ENCODE peak calls at places on chromosomes 2 and 18, in eight cellular contexts. U is K562, A is IMR-90, M is A549, H is HCT116, C is SK-N-SH, S is H1, L is HepG2. B is an unnamed sample.

GRCh38 chr18:46723856-46724415 is 32.9 kb downstream of the ST8SIA5 start:
- DNase-seq in U (no peak), A (no peak), M (no peak), H (no peak), C (no peak), S (no peak), L (no peak), B (no peak)

GRCh38 chr2:20507166-20507692 is 60.4 kb downstream of the RHOB start:
- DNase-seq in U (no peak), A (peak; percentile 37), M (no peak), H (no peak), C (no peak), S (no peak), L (no peak), B (peak; percentile 62)

GRCh38 chr2:96546797-96547196 is 10.2 kb downstream of the ARID5A start:
- DNase-seq in U (no peak), A (no peak), M (no peak), H (no peak), C (no peak), S (no peak), L (no peak), B (no peak)

GRCh38 chr2:112593761-112594160 is 9.4 kb downstream of the CHCHD5 start:
- DNase-seq in U (no peak), A (no peak), M (no peak), H (no peak), C (no peak), S (no peak), L (no peak), B (no peak)

GRCh38 chr2:176496756-176497155 is 227.5 kb downstream of the MTX2 start:
- DNase-seq in U (no peak), A (no peak), M (no peak), H (no peak), C (no peak), S (no peak), L (no peak), B (no peak)

GRCh38 chr2:237258146-237258545 is 155.8 kb downstream of the COL6A3 start:
- DNase-seq in U (no peak), A (peak; percentile 55), M (no peak), H (no peak), C (no peak), S (no peak), L (no peak), B (no peak)

GRCh38 chr2:23574919-23575654 is 190.1 kb downstream of the KLHL29 start:
- DNase-seq in U (no peak), A (no peak), M (no peak), H (no peak), C (no peak), S (no peak), L (no peak), B (no peak)

GRCh38 chr2:113886479-113887383 is 3.2 kb upstream of the ACTR3 start:
- DNase-seq in U (no peak), A (peak; percentile 94), M (peak; percentile 68), H (no peak), C (no peak), S (no peak), L (peak; percentile 62), B (peak; percentile 98)

GRCh38 chr2:202831241-202831997 is 40.1 kb downstream of the ICA1L start:
- DNase-seq in U (peak; percentile 28), A (peak; percentile 61), M (peak; percentile 72), H (peak; percentile 61), C (peak; percentile 64), S (peak; percentile 53), L (peak; percentile 79), B (peak; percentile 61)

GRCh38 chr2:111634995-111635538 is 248.9 kb downstream of the ANAPC1 start:
- DNase-seq in U (no peak), A (no peak), M (no peak), H (no peak), C (peak; percentile 63), S (no peak), L (no peak), B (no peak)

GRCh38 chr2:41169744-41170143 is 717.9 kb upstream of the SLC8A1 start:
- DNase-seq in U (no peak), A (no peak), M (no peak), H (no peak), C (no peak), S (no peak), L (no peak), B (no peak)

GRCh38 chr2:235553291-235553690 is 59.4 kb downstream of the AGAP1 start:
- DNase-seq in U (no peak), A (no peak), M (peak; percentile 9), H (no peak), C (no peak), S (no peak), L (no peak), B (no peak)

GRCh38 chr2:181683518-181684453 is 3.5 kb upstream of the NEUROD1 start:
- DNase-seq in U (peak; percentile 25), A (peak; percentile 18), M (no peak), H (peak; percentile 16), C (peak; percentile 92), S (peak; percentile 78), L (no peak), B (no peak)

GRCh38 chr18:49082714-49083688 is 132.2 kb upstream of the SMAD7 start:
- DNase-seq in U (no peak), A (no peak), M (no peak), H (no peak), C (no peak), S (no peak), L (peak; percentile 25), B (no peak)

GRCh38 chr18:52394602-52395001 is 54.6 kb downstream of the DCC start:
- DNase-seq in U (no peak), A (no peak), M (no peak), H (no peak), C (no peak), S (no peak), L (no peak), B (peak; percentile 52)

GRCh38 chr2:101775092-101775491 is 77.6 kb downstream of the MAP4K4 start:
- DNase-seq in U (no peak), A (peak; percentile 67), M (no peak), H (no peak), C (no peak), S (no peak), L (no peak), B (no peak)

GRCh38 chr2:149540138-149540537 is 47.4 kb downstream of the MMADHC start:
- DNase-seq in U (no peak), A (no peak), M (no peak), H (no peak), C (no peak), S (no peak), L (no peak), B (no peak)

GRCh38 chr2:216535454-216535995 is 36.9 kb downstream of the RPL37A start:
- DNase-seq in U (no peak), A (peak; percentile 99), M (peak; percentile 11), H (no peak), C (no peak), S (no peak), L (peak; percentile 52), B (no peak)

GRCh38 chr18:7155092-7155491 is 37.5 kb upstream of the LAMA1 start:
- DNase-seq in U (no peak), A (no peak), M (no peak), H (no peak), C (no peak), S (no peak), L (no peak), B (no peak)

GRCh38 chr2:98913916-98914712 is 21.9 kb downstream of the CRACDL start:
- DNase-seq in U (no peak), A (no peak), M (no peak), H (no peak), C (no peak), S (no peak), L (no peak), B (no peak)

GRCh38 chr2:98911126-98911375 is 25.0 kb downstream of the CRACDL start:
- DNase-seq in U (no peak), A (no peak), M (no peak), H (no peak), C (no peak), S (peak; percentile 32), L (no peak), B (no peak)

GRCh38 chr2:98911376-98912154 is 24.5 kb downstream of the CRACDL start:
- DNase-seq in U (no peak), A (peak; percentile 10), M (no peak), H (no peak), C (no peak), S (peak; percentile 33), L (peak; percentile 71), B (no peak)

GRCh38 chr2:98912957-98913915 is 22.8 kb downstream of the CRACDL start:
- DNase-seq in U (no peak), A (no peak), M (no peak), H (no peak), C (no peak), S (no peak), L (no peak), B (no peak)

GRCh38 chr2:98912221-98912851 is 23.7 kb downstream of the CRACDL start:
- DNase-seq in U (no peak), A (peak; percentile 89), M (peak; percentile 51), H (peak; percentile 29), C (peak; percentile 63), S (peak; percentile 38), L (no peak), B (no peak)
- TF ChIP-seq RAD21 in U (no peak), A (no peak), M (no peak), H (no peak), C (no peak), S (no peak), L (no peak), B (no peak)

GRCh38 chr2:233003658-233004555 is 9.1 kb downstream of the NGEF start:
- DNase-seq in U (no peak), A (no peak), M (no peak), H (no peak), C (no peak), S (no peak), L (no peak), B (no peak)
- TF ChIP-seq RAD21 in U (no peak), A (no peak), M (no peak), H (no peak), C (no peak), S (no peak), L (no peak), B (no peak)

GRCh38 chr2:64696631-64697030 is 42.9 kb upstream of the SERTAD2 start:
- DNase-seq in U (no peak), A (no peak), M (no peak), H (no peak), C (no peak), S (no peak), L (no peak), B (no peak)

GRCh38 chr2:64697286-64698023 is 43.7 kb upstream of the SERTAD2 start:
- DNase-seq in U (no peak), A (peak; percentile 50), M (no peak), H (no peak), C (no peak), S (no peak), L (no peak), B (no peak)

GRCh38 chr2:64695656-64696310 is 42.1 kb upstream of the SERTAD2 start:
- DNase-seq in U (no peak), A (peak; percentile 16), M (no peak), H (no peak), C (no peak), S (no peak), L (no peak), B (no peak)

GRCh38 chr2:64688909-64689308 is 35.2 kb upstream of the SERTAD2 start:
- DNase-seq in U (no peak), A (no peak), M (no peak), H (no peak), C (no peak), S (no peak), L (peak; percentile 59), B (no peak)

GRCh38 chr2:64692401-64692800 is 38.7 kb upstream of the SERTAD2 start:
- DNase-seq in U (no peak), A (peak; percentile 86), M (no peak), H (no peak), C (no peak), S (no peak), L (no peak), B (no peak)
- TF ChIP-seq RAD21 in U (no peak), A (no peak), M (no peak), H (no peak), C (no peak), S (no peak), L (no peak), B (no peak)

GRCh38 chr2:158325031-158325781 is 131.3 kb downstream of the CCDC148 start:
- DNase-seq in U (no peak), A (peak; percentile 29), M (no peak), H (no peak), C (no peak), S (no peak), L (peak; percentile 38), B (no peak)
- TF ChIP-seq RAD21 in U (no peak), A (no peak), M (no peak), H (no peak), C (no peak), S (no peak), L (no peak), B (no peak)

B was measured in GM12878.